ENCODE peak calls at places on chromosomes 1 and 21, in eight cellular contexts. A is Daoy, H is T47D, R is neural crest cell, J is hepatic stellate cell, B is substantia nigra, G is amygdala, W is mesendoderm. Q is an unnamed sample.

GRCh38 chr1:155083865-155084721 is 5.5 kb downstream of the EFNA3 start:
- DNase-seq in W (no peak), H (peak), J (no peak), G (no peak), A (peak), B (no peak), R (no peak), Q (no peak)

GRCh38 chr1:39438002-39438401 is 53.4 kb upstream of the BMP8A start:
- DNase-seq in J (no peak), G (no peak), R (no peak), B (no peak), H (no peak), A (no peak), W (no peak), Q (no peak)

GRCh38 chr1:209530990-209531389 is 52.5 kb upstream of the CAMK1G start:
- DNase-seq in W (no peak), H (no peak), J (no peak), G (no peak), B (no peak), A (no peak), R (no peak), Q (no peak)

GRCh38 chr1:243294723-243295121 is 38.9 kb downstream of the SDCCAG8 start:
- DNase-seq in R (no peak), G (no peak), W (no peak), H (no peak), A (no peak), J (no peak), B (no peak), Q (no peak)

GRCh38 chr21:41196990-41197389 is 29.0 kb downstream of the BACE2 start:
- DNase-seq in H (no peak), B (no peak), A (peak), G (no peak), R (no peak), W (no peak), J (no peak), Q (no peak)

GRCh38 chr21:39625211-39625895 is 12.6 kb downstream of the B3GALT5 start:
- DNase-seq in J (no peak), R (no peak), G (no peak), W (no peak), H (no peak), A (no peak), B (no peak), Q (no peak)

GRCh38 chr1:12454406-12455391 is 163.3 kb downstream of the DHRS3 start:
- DNase-seq in H (no peak), B (no peak), W (no peak), G (no peak), A (peak), R (no peak), J (no peak), Q (no peak)

GRCh38 chr1:223479261-223479660 is 86.0 kb downstream of the CCDC185 start:
- DNase-seq in J (no peak), A (no peak), B (no peak), W (no peak), R (no peak), H (no peak), G (no peak), Q (no peak)

GRCh38 chr1:234322979-234323378 is 50.3 kb upstream of the COA6 start:
- DNase-seq in J (no peak), A (peak), H (peak), W (peak), B (no peak), R (peak), G (no peak), Q (no peak)

GRCh38 chr1:75130865-75131592 is 3.2 kb upstream of the LHX8 start:
- DNase-seq in R (peak), H (no peak), B (no peak), J (no peak), A (no peak), G (no peak), W (peak), Q (no peak)

GRCh38 chr1:97042551-97042950 is 321.0 kb downstream of the PTBP2 start:
- DNase-seq in R (no peak), B (no peak), J (no peak), G (no peak), A (no peak), H (no peak), W (no peak), Q (no peak)

GRCh38 chr1:108590947-108591346 is 31.0 kb downstream of the EEIG2 start:
- DNase-seq in A (peak), H (no peak), B (no peak), W (no peak), J (peak), R (no peak), G (no peak), Q (no peak)

GRCh38 chr1:103525114-103525606 is 339 bp upstream of the RNPC3 start:
- DNase-seq in A (peak), J (peak), H (peak), B (no peak), W (peak), G (no peak), R (no peak), Q (no peak)

GRCh38 chr21:30408782-30409494 is 13.1 kb downstream of the KRTAP13-1 start:
- DNase-seq in H (peak), W (peak), A (peak), G (no peak), J (peak), B (no peak), R (peak), Q (peak)

GRCh38 chr1:116777831-116778830 is 23.9 kb downstream of the CD2 start:
- DNase-seq in B (no peak), W (no peak), G (no peak), A (peak), H (peak), R (no peak), J (no peak), Q (no peak)

GRCh38 chr1:16420719-16421118 is 16.5 kb downstream of the SPATA21 start:
- DNase-seq in R (no peak), B (no peak), W (no peak), J (no peak), H (no peak), A (no peak), G (no peak), Q (no peak)

GRCh38 chr21:37357691-37358090 is 8.9 kb upstream of the DYRK1A start:
- DNase-seq in A (no peak), R (no peak), J (no peak), H (no peak), G (no peak), B (no peak), W (no peak), Q (no peak)

GRCh38 chr1:84939151-84939550 is 46.1 kb upstream of the LPAR3 start:
- DNase-seq in A (peak), W (no peak), G (no peak), R (no peak), H (no peak), B (no peak), J (peak), Q (no peak)

GRCh38 chr1:219990782-219991510 is 55.4 kb downstream of the EPRS1 start:
- DNase-seq in J (peak), R (no peak), W (peak), H (peak), B (no peak), G (no peak), A (peak), Q (no peak)

GRCh38 chr21:34035619-34036354 is 37.6 kb upstream of the MRPS6 start:
- DNase-seq in B (no peak), A (peak), W (no peak), R (no peak), J (no peak), G (no peak), H (no peak), Q (no peak)

GRCh38 chr1:61388586-61388985 is 306.2 kb downstream of the NFIA start:
- DNase-seq in A (peak), B (no peak), J (no peak), R (no peak), W (no peak), H (no peak), G (no peak), Q (no peak)

GRCh38 chr1:26358411-26359384 is 4.8 kb upstream of the CRYBG2 start:
- DNase-seq in A (peak), H (peak), J (no peak), G (no peak), B (no peak), W (peak), R (no peak), Q (no peak)

GRCh38 chr1:28136636-28137613 is 39.6 kb downstream of the PTAFR start:
- DNase-seq in H (no peak), G (no peak), J (no peak), R (no peak), W (no peak), A (peak), B (no peak), Q (no peak)

Q was measured in 8988T.